ENCODE peak calls at places on chromosomes 1 and 21, in ten cellular contexts. C is mucosa of descending colon, N is left ventricle myocardium inferior, O is GM10248, W is neural crest cell, Y is brain microvascular endothelial cell, F is BJ, J is spleen, V is breast epithelium, P is IMR-90. A is an unnamed sample.

GRCh38 chr1:246291141-246291540 is 215.9 kb downstream of the SMYD3 start:
- DNase-seq in O (no peak), F (no peak), N (no peak), C (no peak), W (no peak), P (no peak), J (no peak), V (no peak), Y (no peak), A (no peak)

GRCh38 chr1:168443899-168444298 is 99.9 kb downstream of the XCL2 start:
- DNase-seq in C (no peak), O (no peak), P (no peak), N (no peak), V (no peak), J (no peak), Y (no peak), W (no peak), F (no peak), A (no peak)

GRCh38 chr1:9603766-9604753 is 15.3 kb downstream of the TMEM201 start:
- DNase-seq in J (no peak), P (peak; percentile 30), Y (no peak), O (no peak), C (no peak), W (no peak), V (no peak), F (no peak), N (no peak), A (no peak)

GRCh38 chr1:56400526-56400925 is 178.8 kb downstream of the PLPP3 start:
- DNase-seq in P (no peak), O (no peak), J (no peak), F (no peak), N (no peak), C (no peak), Y (no peak), W (no peak), V (no peak), A (no peak)

GRCh38 chr1:153616885-153617428 is 832 bp upstream of the S100A14 start:
- DNase-seq in J (no peak), O (peak; percentile 7), C (no peak), N (no peak), V (no peak), W (no peak), P (no peak), F (no peak), Y (no peak), A (no peak)

GRCh38 chr1:229998980-229999379 is 68.1 kb upstream of the GALNT2 start:
- DNase-seq in P (no peak), C (no peak), V (no peak), N (no peak), O (no peak), W (no peak), F (no peak), Y (no peak), J (no peak), A (no peak)

GRCh38 chr1:209653915-209654351 is 1.7 kb upstream of the LAMB3 start:
- DNase-seq in N (no peak), P (no peak), O (no peak), V (no peak), W (no peak), C (peak; percentile 58), Y (no peak), F (no peak), J (no peak), A (no peak)

GRCh38 chr1:36411674-36412648 is 14.3 kb upstream of the LSM10 start:
- DNase-seq in P (peak; percentile 29), J (no peak), N (no peak), C (no peak), V (no peak), Y (peak; percentile 42), W (no peak), F (no peak), O (no peak), A (no peak)

GRCh38 chr1:36133484-36133883 is 8.5 kb upstream of the COL8A2 start:
- DNase-seq in N (peak; percentile 38), V (no peak), P (peak; percentile 94), W (no peak), J (no peak), Y (peak; percentile 75), C (peak; percentile 97), O (no peak), F (peak; percentile 88), A (no peak)

GRCh38 chr1:24345334-24345733 is 26.2 kb downstream of the GRHL3 start:
- DNase-seq in N (no peak), J (no peak), F (no peak), W (no peak), C (no peak), Y (no peak), V (no peak), O (no peak), P (no peak), A (no peak)

GRCh38 chr1:94396356-94396755 is 21.8 kb upstream of the ABCD3 start:
- DNase-seq in C (no peak), O (no peak), N (no peak), W (no peak), P (no peak), J (no peak), F (no peak), Y (no peak), V (no peak), A (no peak)

GRCh38 chr1:202551683-202552082 is 158.6 kb downstream of the SYT2 start:
- DNase-seq in Y (no peak), W (no peak), F (no peak), P (no peak), N (no peak), O (no peak), V (no peak), J (no peak), C (no peak), A (no peak)

GRCh38 chr1:58931761-58932160 is 147.9 kb upstream of the JUN start:
- DNase-seq in C (no peak), J (no peak), F (no peak), V (no peak), N (no peak), Y (no peak), W (no peak), O (no peak), P (no peak), A (no peak)

DNA sequence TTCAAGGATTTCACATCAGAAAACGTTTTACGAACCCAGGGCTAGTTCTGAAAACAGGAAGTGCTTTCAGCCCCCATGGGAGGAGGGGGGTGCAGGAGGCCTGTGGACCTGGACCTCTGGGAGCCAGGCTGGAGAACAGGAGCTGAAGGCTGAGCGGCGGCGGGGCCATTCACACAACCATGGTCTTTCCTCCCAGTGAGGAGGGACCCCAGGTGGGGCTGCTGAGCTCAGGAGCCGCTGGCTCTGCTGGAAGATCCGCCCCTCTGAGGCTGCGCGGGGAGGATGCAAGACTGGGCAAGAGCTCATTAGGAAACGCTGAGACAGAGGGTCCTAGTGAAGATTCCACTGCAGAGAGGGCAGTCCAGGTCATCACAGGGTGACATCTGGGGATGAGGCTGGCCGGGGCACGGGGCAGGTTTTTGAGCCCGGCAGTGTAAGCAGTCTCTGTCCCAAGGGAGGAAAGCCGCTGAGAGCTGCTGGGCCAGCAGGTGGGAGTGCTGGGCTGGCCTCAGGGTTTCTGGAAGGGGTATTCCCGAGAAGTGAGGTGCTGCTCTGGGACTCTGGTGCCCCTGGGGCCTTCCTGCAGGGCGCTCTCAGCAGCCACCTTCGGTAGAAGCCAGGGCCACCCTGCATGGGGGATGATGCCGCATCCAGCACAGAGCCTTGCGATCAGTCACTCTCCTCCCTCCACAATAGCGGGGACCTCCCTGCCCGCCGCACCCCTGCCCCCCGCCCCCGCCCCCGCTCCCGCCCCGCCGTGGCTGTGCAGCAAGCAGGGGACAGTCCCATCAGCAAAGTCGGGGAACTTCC is 7.5 kb downstream of the MX2 start:
- DNase-seq in O (peak; percentile 74), N (peak; percentile 49), V (peak; percentile 52), P (no peak), F (no peak), J (peak; percentile 89), W (peak; percentile 14), Y (no peak), C (peak; percentile 21), A (peak; percentile 51)
- TF ChIP-seq CTCF in O (peak; percentile 29), N (no peak), V (no peak), P (no peak), F (peak; percentile 18), J (no peak), W (peak; percentile 23), Y (peak; percentile 36), C (no peak), A (no peak)

DNA sequence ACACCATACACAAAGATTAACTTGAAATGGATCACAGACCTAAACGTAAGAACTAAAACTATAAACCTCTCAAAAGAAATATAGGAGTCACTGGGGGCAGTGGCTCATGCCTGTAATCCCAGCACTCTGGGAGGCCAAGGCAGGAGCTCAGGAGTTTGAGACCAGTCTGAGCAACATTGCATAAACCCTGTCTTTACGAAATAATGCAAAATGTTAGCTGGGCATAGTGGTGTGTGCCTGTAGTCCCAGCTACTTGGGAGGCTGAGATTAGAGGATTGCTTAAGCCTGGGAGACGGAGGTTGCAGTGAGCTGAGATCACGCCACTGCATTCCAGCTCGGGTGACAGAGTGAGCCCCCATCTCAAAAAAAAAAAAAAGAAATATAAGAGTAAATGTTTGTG is 46.7 kb upstream of the SERBP1 start:
- DNase-seq in P (no peak), W (no peak), O (no peak), N (no peak), C (no peak), J (no peak), Y (no peak), V (no peak), F (no peak), A (no peak)
- TF ChIP-seq CTCF in P (no peak), W (no peak), O (no peak), N (no peak), C (no peak), J (no peak), Y (no peak), V (no peak), F (no peak), A (no peak)

GRCh38 chr1:198611219-198611618 is 27.6 kb upstream of the PTPRC start:
- DNase-seq in O (no peak), C (no peak), W (no peak), V (no peak), F (no peak), N (no peak), J (no peak), P (no peak), Y (no peak), A (no peak)
- TF ChIP-seq CTCF in O (no peak), C (no peak), W (no peak), V (no peak), F (no peak), N (no peak), J (no peak), P (no peak), Y (no peak), A (no peak)

GRCh38 chr1:207620573-207620893 is 24.4 kb upstream of the CR1L start:
- DNase-seq in O (no peak), P (no peak), W (no peak), C (no peak), N (no peak), F (no peak), J (no peak), V (no peak), Y (no peak), A (no peak)

DNA sequence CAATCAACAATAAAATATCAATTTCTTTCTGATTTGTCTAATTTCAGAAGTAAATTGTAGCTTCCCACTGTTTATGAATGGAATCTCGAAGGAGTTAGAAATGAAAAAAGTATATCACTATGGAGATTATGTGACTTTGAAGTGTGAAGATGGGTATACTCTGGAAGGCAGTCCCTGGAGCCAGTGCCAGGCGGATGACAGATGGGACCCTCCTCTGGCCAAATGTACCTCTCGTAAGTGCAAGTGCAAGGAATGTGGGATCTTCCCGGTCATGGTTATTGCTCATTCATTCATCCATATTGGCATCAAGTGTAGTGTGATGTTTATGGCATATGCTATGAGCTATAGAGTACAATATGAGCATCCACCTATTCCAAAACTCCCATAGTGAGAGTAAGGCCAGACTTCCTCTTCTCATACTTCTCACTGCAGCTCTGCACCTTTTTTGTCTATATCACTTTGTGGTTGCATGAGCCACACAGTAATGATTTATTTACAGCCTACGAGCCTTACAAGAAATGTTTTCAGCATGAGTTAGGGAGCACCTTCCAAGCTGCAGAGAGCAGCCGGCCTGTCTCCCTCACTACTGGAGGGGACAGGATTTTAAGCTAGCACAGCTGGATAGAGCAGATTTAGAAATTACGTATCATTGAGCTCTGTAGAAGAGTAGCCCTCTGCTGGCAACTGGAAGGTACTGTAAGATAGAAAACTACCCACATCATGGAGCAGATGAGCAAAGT is 24.9 kb upstream of the CR1L start:
- DNase-seq in V (no peak), W (no peak), P (peak; percentile 51), F (no peak), C (peak; percentile 37), Y (peak; percentile 43), N (no peak), O (peak; percentile 43), J (no peak), A (peak; percentile 25)
- TF ChIP-seq CTCF in V (peak; percentile 62), W (peak; percentile 79), P (peak; percentile 62), F (peak; percentile 86), C (peak; percentile 38), Y (peak; percentile 78), N (peak; percentile 83), O (peak; percentile 59), J (no peak), A (peak; percentile 86)